ENCODE peak calls at places on chromosomes 1 and 21, in four cellular contexts. Q is Calu3, W is D721Med, S is pancreas. L is an unnamed sample.

GRCh38 chr1:226551299-226551698 is 2.7 kb downstream of the STUM start:
- DNase-seq in Q (no peak), W (no peak), S (peak; percentile 30), L (no peak)

GRCh38 chr1:109924316-109924715 is 13.7 kb downstream of the CSF1 start:
- DNase-seq in Q (no peak), W (no peak), S (no peak), L (no peak)

GRCh38 chr1:8598783-8599182 is 218.7 kb downstream of the RERE start:
- DNase-seq in Q (no peak), W (no peak), S (no peak), L (no peak)

GRCh38 chr1:108049083-108049819 is 84.3 kb upstream of the VAV3 start:
- DNase-seq in Q (peak; percentile 23), W (no peak), S (no peak), L (no peak)

GRCh38 chr1:108590947-108591346 is 31.0 kb downstream of the EEIG2 start:
- DNase-seq in Q (no peak), W (no peak), S (no peak), L (peak; percentile 95)

GRCh38 chr1:41902125-41902524 is 16.6 kb downstream of the HIVEP3 start:
- DNase-seq in Q (no peak), W (no peak), S (no peak), L (no peak)

GRCh38 chr1:228900099-228900965 is 165.1 kb downstream of the RHOU start:
- DNase-seq in Q (no peak), W (no peak), S (no peak), L (no peak)

GRCh38 chr21:45593162-45594022 is 50.1 kb upstream of the PCBP3 start:
- DNase-seq in Q (no peak), W (no peak), S (no peak), L (no peak)

GRCh38 chr1:177505905-177506590 is 335.3 kb downstream of the BRINP2 start:
- DNase-seq in Q (no peak), W (no peak), S (no peak), L (no peak)

GRCh38 chr1:214317734-214318133 is 36.8 kb downstream of the SMYD2 start:
- DNase-seq in Q (no peak), W (no peak), S (no peak), L (no peak)
- TF ChIP-seq CTCF in Q (no peak), W (no peak), S (no peak), L (no peak)

DNA sequence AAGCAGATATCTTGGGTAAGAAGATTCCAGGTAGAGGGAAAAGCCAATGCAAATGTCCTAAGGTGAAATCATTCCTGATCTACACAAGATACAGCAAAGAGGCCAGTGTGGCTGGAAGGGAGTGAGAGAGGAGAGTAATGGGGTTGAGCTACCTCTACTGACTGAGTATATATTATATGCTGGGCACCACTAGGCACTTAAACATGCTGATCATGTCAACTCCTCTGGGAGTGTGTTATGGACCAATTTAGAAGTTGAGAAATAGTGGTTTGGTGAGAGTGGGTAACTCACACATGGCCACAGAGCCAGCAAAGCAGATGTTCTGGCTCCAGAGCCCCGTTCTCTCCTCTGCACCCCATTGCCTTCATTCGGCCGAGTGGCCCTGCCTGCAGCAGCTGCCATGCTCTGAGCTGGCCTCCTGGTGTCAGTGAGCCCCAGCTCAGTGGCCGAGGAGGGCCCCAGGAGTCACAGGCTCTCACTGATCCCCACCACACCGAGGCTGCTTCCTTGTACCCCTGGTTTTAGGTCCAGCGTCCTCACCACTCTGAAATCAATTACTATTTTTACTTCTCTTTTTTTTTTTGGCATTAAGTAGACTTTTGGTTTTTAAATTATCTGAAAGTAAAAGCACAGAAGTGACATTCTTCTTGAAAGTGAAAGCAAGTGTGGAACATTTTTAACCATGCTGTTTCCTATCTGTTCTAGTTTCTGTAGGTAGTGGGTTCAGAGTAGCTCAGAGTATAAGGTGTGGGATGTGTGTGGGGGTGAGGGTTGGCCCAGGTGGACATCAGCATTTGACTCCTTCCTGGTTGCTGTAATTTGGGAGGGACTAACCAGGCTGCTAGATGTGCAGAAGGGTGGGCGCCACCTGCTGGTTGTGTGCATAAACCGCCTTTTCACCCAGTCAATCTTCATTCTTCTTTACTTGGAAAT is 45.8 kb upstream of the CRNN start:
- DNase-seq in Q (peak; percentile 85), W (no peak), S (peak; percentile 46), L (peak; percentile 44)
- TF ChIP-seq CTCF in Q (peak; percentile 85), W (peak; percentile 72), S (peak; percentile 78), L (peak; percentile 91)

DNA sequence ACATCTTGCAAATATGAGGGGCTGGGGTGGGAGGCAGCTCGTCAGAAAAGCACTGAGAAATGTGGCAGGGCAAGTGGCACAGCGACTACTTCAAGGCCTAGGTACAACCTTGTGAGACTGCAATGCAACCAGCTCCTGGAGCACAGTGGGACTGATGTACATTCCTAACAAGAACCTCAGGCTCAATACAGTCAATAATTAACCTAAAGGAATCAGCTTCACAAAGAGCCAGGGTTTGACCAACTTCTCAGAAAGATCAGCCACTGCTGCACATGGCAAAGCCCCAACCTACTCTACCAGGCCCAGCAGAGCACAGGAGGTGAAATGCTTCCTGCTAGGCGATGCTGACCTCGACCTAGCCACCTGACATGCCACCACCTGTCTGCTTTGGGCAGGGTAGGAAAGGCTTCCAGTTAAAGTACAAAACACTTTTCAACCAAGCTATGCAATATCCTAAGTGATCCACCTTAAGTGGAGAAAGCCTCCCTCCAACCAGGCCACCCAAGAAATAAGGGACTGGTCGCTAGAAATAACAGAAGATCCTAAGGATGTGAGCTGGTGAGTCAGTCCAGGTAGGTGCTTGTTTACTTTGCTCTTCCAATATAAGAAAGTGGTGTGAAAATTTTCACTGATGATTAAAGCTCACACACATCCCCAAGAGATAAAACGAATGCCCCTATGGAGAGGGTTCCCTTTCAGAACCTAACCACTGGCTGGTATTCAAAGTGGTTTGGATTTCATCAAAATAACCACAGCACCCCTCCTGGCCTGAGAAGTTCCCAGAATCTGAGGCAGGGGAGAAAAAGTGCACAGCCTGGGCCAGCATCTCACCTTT is 2.1 kb downstream of the RIPK4 start:
- DNase-seq in Q (peak; percentile 39), W (no peak), S (peak; percentile 70), L (no peak)
- TF ChIP-seq CTCF in Q (no peak), W (no peak), S (no peak), L (no peak)

GRCh38 chr1:17568014-17568413 is 28.5 kb downstream of the ARHGEF10L start:
- DNase-seq in Q (no peak), W (no peak), S (no peak), L (no peak)

GRCh38 chr1:17566892-17567291 is 27.4 kb downstream of the ARHGEF10L start:
- DNase-seq in Q (no peak), W (no peak), S (no peak), L (no peak)

GRCh38 chr1:17569200-17570139 is 30.0 kb downstream of the ARHGEF10L start:
- DNase-seq in Q (peak; percentile 62), W (no peak), S (peak; percentile 84), L (peak; percentile 69)

GRCh38 chr1:17565551-17565971 is 26.1 kb downstream of the ARHGEF10L start:
- DNase-seq in Q (no peak), W (no peak), S (no peak), L (no peak)

GRCh38 chr1:17567582-17567981 is 28.1 kb downstream of the ARHGEF10L start:
- DNase-seq in Q (no peak), W (no peak), S (no peak), L (no peak)
- TF ChIP-seq CTCF in Q (no peak), W (no peak), S (no peak), L (no peak)

GRCh38 chr21:42521805-42522204 is 8.2 kb downstream of the SLC37A1 start:
- DNase-seq in Q (no peak), W (no peak), S (no peak), L (no peak)

GRCh38 chr21:42522271-42522670 is 8.6 kb downstream of the SLC37A1 start:
- DNase-seq in Q (no peak), W (no peak), S (no peak), L (no peak)

GRCh38 chr21:42521384-42521783 is 7.7 kb downstream of the SLC37A1 start:
- DNase-seq in Q (no peak), W (no peak), S (no peak), L (no peak)

GRCh38 chr21:42522771-42523170 is 9.1 kb downstream of the SLC37A1 start:
- DNase-seq in Q (no peak), W (no peak), S (no peak), L (no peak)

DNA sequence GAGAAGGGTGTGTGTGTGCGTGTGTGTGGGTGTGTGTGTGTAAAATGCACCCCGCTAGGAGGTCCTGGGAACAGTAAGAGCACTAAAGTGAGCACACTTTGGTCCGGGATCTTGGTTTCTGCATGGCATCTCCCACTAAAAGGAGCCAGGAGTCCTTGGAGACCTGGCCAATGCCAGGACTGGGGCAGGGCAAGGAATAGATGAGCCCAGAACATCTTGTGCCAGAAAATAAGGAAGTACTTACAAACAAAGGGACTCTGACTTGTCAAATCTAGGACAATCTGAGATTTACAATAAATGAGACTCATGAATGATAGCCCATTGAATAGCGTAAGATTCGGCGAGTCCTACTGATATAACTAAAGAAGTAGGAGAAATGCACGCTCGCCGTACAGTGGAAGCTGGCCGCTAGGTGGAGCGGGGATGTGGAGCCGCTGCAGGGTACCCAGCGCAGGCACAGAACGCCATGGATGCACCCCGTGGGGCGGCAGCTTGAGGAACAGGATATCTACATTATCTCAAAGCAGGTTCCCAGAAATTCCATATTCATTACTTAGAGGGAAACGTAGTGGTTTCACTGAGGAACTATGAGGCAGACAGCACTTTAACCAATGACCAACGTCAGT is 7.1 kb downstream of the SLC37A1 start:
- DNase-seq in Q (no peak), W (no peak), S (no peak), L (no peak)
- TF ChIP-seq CTCF in Q (no peak), W (peak; percentile 49), S (no peak), L (no peak)

GRCh38 chr1:159936284-159936904 is 9.0 kb downstream of the IGSF9 start:
- DNase-seq in Q (peak; percentile 93), W (peak; percentile 89), S (peak; percentile 68), L (no peak)
- TF ChIP-seq CTCF in Q (peak; percentile 100), W (peak; percentile 99), S (peak; percentile 92), L (no peak)

DNA sequence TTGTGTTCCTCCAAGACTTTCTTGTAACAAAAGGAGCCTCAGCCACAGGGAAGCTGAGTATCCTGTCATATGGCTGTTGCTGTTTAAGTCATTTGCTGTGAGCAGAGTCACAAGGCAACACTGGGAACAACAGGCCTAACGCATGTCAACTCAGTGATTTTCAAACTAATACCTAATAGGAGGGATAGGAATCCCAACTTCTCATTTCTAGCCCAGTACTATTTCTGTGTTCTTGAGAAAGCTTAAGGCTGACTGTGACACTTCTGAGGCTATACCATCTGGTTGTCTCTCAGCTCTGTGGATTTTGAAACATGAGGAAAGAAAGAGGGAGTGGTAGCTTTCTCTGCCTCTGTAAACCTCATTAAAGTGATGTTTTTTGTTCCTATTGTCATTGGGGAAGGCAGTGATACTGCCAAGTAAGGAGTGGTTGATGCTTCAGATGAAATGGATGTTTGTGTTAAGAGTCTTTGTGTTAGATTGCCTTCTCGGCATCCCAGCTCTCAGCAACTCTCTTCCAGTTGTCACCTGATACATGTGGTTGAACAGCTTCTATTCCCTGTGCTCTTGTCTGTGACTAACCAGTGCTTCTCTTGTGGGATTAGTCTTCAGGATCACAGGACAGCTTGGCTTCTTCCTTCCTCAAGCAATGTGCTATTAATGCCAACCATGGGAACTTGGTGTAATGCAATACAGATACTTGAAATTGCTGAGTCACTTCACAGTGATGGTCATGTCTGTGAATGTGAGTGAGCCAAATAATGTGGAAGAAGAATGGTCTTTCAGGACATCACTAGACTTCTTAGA is 166.8 kb upstream of the IVNS1ABP start:
- DNase-seq in Q (no peak), W (no peak), S (no peak), L (peak; percentile 64)
- TF ChIP-seq CTCF in Q (no peak), W (no peak), S (no peak), L (no peak)

GRCh38 chr1:60425528-60425927 is 352.0 kb upstream of the C1orf87 start:
- DNase-seq in Q (no peak), W (no peak), S (no peak), L (no peak)
- TF ChIP-seq CTCF in Q (peak; percentile 38), W (peak; percentile 10), S (peak; percentile 18), L (peak; percentile 39)

L was measured in AG09319.